ENCODE peak calls at places on chromosomes 11 and 22, in four cellular contexts. One of them, this sample, is unnamed.
A peak's percentile ranks its signal among the peaks of the same experiment; 100 is the strongest.

GRCh38 chr11:130427581-130428211 is 713 bp downstream of the ADAMTS8 start:
- DNase-seq in GM03348: peak; percentile 38
- DNase-seq in HL-60: no peak
- DNase-seq in activated naive CD4-positive, alpha-beta T cell: no peak
- DNase-seq in this sample: no peak

GRCh38 chr11:1503708-1504104 is 17.1 kb upstream of the MOB2 start:
- DNase-seq in HL-60: no peak
- DNase-seq in activated naive CD4-positive, alpha-beta T cell: no peak
- DNase-seq in GM03348: no peak
- DNase-seq in this sample: no peak

GRCh38 chr11:10208045-10208674 is 85.9 kb downstream of the SBF2 start:
- DNase-seq in activated naive CD4-positive, alpha-beta T cell: no peak
- DNase-seq in HL-60: no peak
- DNase-seq in GM03348: peak; percentile 51
- DNase-seq in this sample: no peak

GRCh38 chr11:131356201-131356600 is 14.2 kb upstream of the NTM start:
- DNase-seq in activated naive CD4-positive, alpha-beta T cell: no peak
- DNase-seq in HL-60: no peak
- DNase-seq in GM03348: no peak
- DNase-seq in this sample: no peak

GRCh38 chr11:73200256-73200655 is 17.8 kb upstream of the P2RY2 start:
- DNase-seq in GM03348: no peak
- DNase-seq in HL-60: no peak
- DNase-seq in activated naive CD4-positive, alpha-beta T cell: no peak
- DNase-seq in this sample: no peak

GRCh38 chr11:6480299-6480914 is 724 bp downstream of the ARFIP2 start:
- DNase-seq in HL-60: no peak
- DNase-seq in GM03348: no peak
- DNase-seq in activated naive CD4-positive, alpha-beta T cell: no peak
- DNase-seq in this sample: no peak

GRCh38 chr22:17829691-17830040 is 55.4 kb upstream of the BID start:
- DNase-seq in GM03348: no peak
- DNase-seq in HL-60: no peak
- DNase-seq in activated naive CD4-positive, alpha-beta T cell: no peak
- DNase-seq in this sample: no peak

GRCh38 chr11:92211576-92212167 is 12.9 kb upstream of the FAT3 start:
- DNase-seq in activated naive CD4-positive, alpha-beta T cell: no peak
- DNase-seq in HL-60: no peak
- DNase-seq in GM03348: peak; percentile 36
- DNase-seq in this sample: no peak

GRCh38 chr11:131664811-131665210 is 294.4 kb downstream of the NTM start:
- DNase-seq in activated naive CD4-positive, alpha-beta T cell: no peak
- DNase-seq in HL-60: no peak
- DNase-seq in GM03348: no peak
- DNase-seq in this sample: no peak

GRCh38 chr22:25546751-25547150 is 17.7 kb upstream of the GRK3 start:
- DNase-seq in HL-60: no peak
- DNase-seq in GM03348: no peak
- DNase-seq in activated naive CD4-positive, alpha-beta T cell: no peak
- DNase-seq in this sample: no peak

GRCh38 chr22:38345782-38346181 is 28.5 kb upstream of the CSNK1E start:
- DNase-seq in HL-60: no peak
- DNase-seq in activated naive CD4-positive, alpha-beta T cell: no peak
- DNase-seq in GM03348: no peak
- DNase-seq in this sample: no peak

GRCh38 chr11:96012086-96012824 is 88.3 kb upstream of the MTMR2 start:
- DNase-seq in HL-60: no peak
- DNase-seq in GM03348: peak; percentile 56
- DNase-seq in activated naive CD4-positive, alpha-beta T cell: peak; percentile 28
- DNase-seq in this sample: peak; percentile 42

GRCh38 chr11:85823816-85824215 is 12.9 kb upstream of the SYTL2 start:
- DNase-seq in activated naive CD4-positive, alpha-beta T cell: peak; percentile 35
- DNase-seq in HL-60: no peak
- DNase-seq in GM03348: no peak
- DNase-seq in this sample: peak; percentile 45

GRCh38 chr11:44530413-44531115 is 34.9 kb upstream of the CD82 start:
- DNase-seq in HL-60: no peak
- DNase-seq in activated naive CD4-positive, alpha-beta T cell: no peak
- DNase-seq in GM03348: no peak
- DNase-seq in this sample: no peak

GRCh38 chr11:115297330-115297729 is 206.9 kb downstream of the CADM1 start:
- DNase-seq in activated naive CD4-positive, alpha-beta T cell: no peak
- DNase-seq in GM03348: no peak
- DNase-seq in HL-60: no peak
- DNase-seq in this sample: no peak

GRCh38 chr22:27879923-27880322 is 39.1 kb downstream of the PITPNB start:
- DNase-seq in HL-60: peak; percentile 11
- DNase-seq in activated naive CD4-positive, alpha-beta T cell: no peak
- DNase-seq in GM03348: peak; percentile 64
- DNase-seq in this sample: no peak

This sample was measured in central memory CD8-positive, alpha-beta T cell.